ENCODE peak calls at places on chromosomes 11 and 22, in nine cellular contexts. One of them, this sample, is unnamed.

GRCh38 chr22:29292379-29292778 is 14.1 kb upstream of the GAS2L1 start:
- DNase-seq in colonic mucosa: no peak
- DNase-seq in mucosa of descending colon: no peak
- DNase-seq in gastrocnemius medialis: no peak
- DNase-seq in naive thymus-derived CD4-positive, alpha-beta T cell: no peak
- DNase-seq in small intestine: no peak
- DNase-seq in ascending aorta: no peak
- DNase-seq in neuronal stem cell: no peak
- DNase-seq in tibial artery: no peak
- DNase-seq in this sample: no peak

GRCh38 chr11:6568191-6568918 is 35.1 kb downstream of the RRP8 start:
- DNase-seq in colonic mucosa: no peak
- DNase-seq in mucosa of descending colon: no peak
- DNase-seq in gastrocnemius medialis: peak; percentile 66
- DNase-seq in naive thymus-derived CD4-positive, alpha-beta T cell: no peak
- DNase-seq in small intestine: peak; percentile 25
- DNase-seq in ascending aorta: no peak
- DNase-seq in neuronal stem cell: no peak
- DNase-seq in tibial artery: no peak
- DNase-seq in this sample: no peak

GRCh38 chr11:111524056-111524455 is 9.5 kb downstream of the HOATZ start:
- DNase-seq in colonic mucosa: no peak
- DNase-seq in mucosa of descending colon: no peak
- DNase-seq in gastrocnemius medialis: no peak
- DNase-seq in naive thymus-derived CD4-positive, alpha-beta T cell: no peak
- DNase-seq in small intestine: no peak
- DNase-seq in ascending aorta: no peak
- DNase-seq in neuronal stem cell: no peak
- DNase-seq in tibial artery: no peak
- DNase-seq in this sample: no peak

GRCh38 chr11:65773784-65774411 is 6.9 kb downstream of the AP5B1 start:
- DNase-seq in colonic mucosa: no peak
- DNase-seq in mucosa of descending colon: no peak
- DNase-seq in gastrocnemius medialis: no peak
- DNase-seq in naive thymus-derived CD4-positive, alpha-beta T cell: no peak
- DNase-seq in small intestine: no peak
- DNase-seq in ascending aorta: no peak
- DNase-seq in neuronal stem cell: no peak
- DNase-seq in tibial artery: no peak
- DNase-seq in this sample: peak; percentile 51

GRCh38 chr11:58451585-58451984 is 9.5 kb upstream of the OR5B12 start:
- DNase-seq in colonic mucosa: no peak
- DNase-seq in mucosa of descending colon: no peak
- DNase-seq in gastrocnemius medialis: no peak
- DNase-seq in naive thymus-derived CD4-positive, alpha-beta T cell: no peak
- DNase-seq in small intestine: no peak
- DNase-seq in ascending aorta: no peak
- DNase-seq in neuronal stem cell: no peak
- DNase-seq in tibial artery: no peak
- DNase-seq in this sample: no peak

GRCh38 chr11:67024410-67024809 is 1.5 kb downstream of the SYT12 start:
- DNase-seq in colonic mucosa: no peak
- DNase-seq in mucosa of descending colon: no peak
- DNase-seq in gastrocnemius medialis: no peak
- DNase-seq in naive thymus-derived CD4-positive, alpha-beta T cell: peak; percentile 80
- DNase-seq in small intestine: no peak
- DNase-seq in ascending aorta: no peak
- DNase-seq in neuronal stem cell: no peak
- DNase-seq in tibial artery: no peak
- DNase-seq in this sample: no peak

GRCh38 chr11:76263657-76264056 is 57.4 kb upstream of the WNT11 start:
- DNase-seq in colonic mucosa: no peak
- DNase-seq in mucosa of descending colon: no peak
- DNase-seq in gastrocnemius medialis: peak; percentile 25
- DNase-seq in naive thymus-derived CD4-positive, alpha-beta T cell: no peak
- DNase-seq in small intestine: no peak
- DNase-seq in ascending aorta: no peak
- DNase-seq in neuronal stem cell: no peak
- DNase-seq in tibial artery: peak; percentile 72
- DNase-seq in this sample: no peak

GRCh38 chr11:121555172-121555571 is 102.4 kb upstream of the SORL1-AS1 start:
- DNase-seq in colonic mucosa: no peak
- DNase-seq in mucosa of descending colon: no peak
- DNase-seq in gastrocnemius medialis: no peak
- DNase-seq in naive thymus-derived CD4-positive, alpha-beta T cell: no peak
- DNase-seq in small intestine: no peak
- DNase-seq in ascending aorta: no peak
- DNase-seq in neuronal stem cell: no peak
- DNase-seq in tibial artery: no peak
- DNase-seq in this sample: no peak

GRCh38 chr11:109853156-109853776 is 239.9 kb upstream of the ZC3H12C start:
- DNase-seq in colonic mucosa: no peak
- DNase-seq in mucosa of descending colon: no peak
- DNase-seq in gastrocnemius medialis: no peak
- DNase-seq in naive thymus-derived CD4-positive, alpha-beta T cell: no peak
- DNase-seq in small intestine: peak; percentile 2
- DNase-seq in ascending aorta: no peak
- DNase-seq in neuronal stem cell: peak; percentile 31
- DNase-seq in tibial artery: no peak
- DNase-seq in this sample: no peak

GRCh38 chr11:85643255-85643654 is 4.5 kb upstream of the TMEM126A start:
- DNase-seq in colonic mucosa: no peak
- DNase-seq in mucosa of descending colon: no peak
- DNase-seq in gastrocnemius medialis: no peak
- DNase-seq in naive thymus-derived CD4-positive, alpha-beta T cell: no peak
- DNase-seq in small intestine: peak; percentile 59
- DNase-seq in ascending aorta: no peak
- DNase-seq in neuronal stem cell: no peak
- DNase-seq in tibial artery: no peak
- DNase-seq in this sample: no peak

GRCh38 chr22:42662114-42663021 is 13.2 kb upstream of the CYB5R3 start:
- DNase-seq in colonic mucosa: peak; percentile 91
- DNase-seq in mucosa of descending colon: peak; percentile 89
- DNase-seq in gastrocnemius medialis: peak; percentile 75
- DNase-seq in naive thymus-derived CD4-positive, alpha-beta T cell: peak; percentile 76
- DNase-seq in small intestine: peak; percentile 60
- DNase-seq in ascending aorta: peak; percentile 88
- DNase-seq in neuronal stem cell: peak; percentile 77
- DNase-seq in tibial artery: peak; percentile 89
- DNase-seq in this sample: peak; percentile 81

DNA sequence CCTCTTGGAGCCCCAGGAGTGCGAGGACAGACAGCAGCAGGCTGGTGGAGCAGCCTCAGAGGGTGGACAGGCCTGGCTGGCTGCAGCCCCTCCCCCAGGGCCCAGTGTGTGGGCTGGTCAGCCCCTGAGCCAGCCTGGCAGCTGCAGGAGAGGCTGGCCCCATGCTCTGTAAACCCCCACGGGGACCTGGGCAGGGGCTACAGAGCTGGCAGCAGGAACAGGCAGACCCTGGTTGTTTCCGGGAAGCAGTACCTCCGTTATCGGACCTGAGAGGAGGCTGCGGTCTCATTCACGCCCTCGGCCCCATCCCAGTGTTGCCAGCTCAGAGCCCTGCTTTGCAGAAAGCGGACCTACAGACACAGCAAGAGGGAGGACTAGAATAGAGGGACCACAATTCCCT is 38.5 kb upstream of the COMT start:
- DNase-seq in colonic mucosa: no peak
- DNase-seq in mucosa of descending colon: no peak
- DNase-seq in gastrocnemius medialis: no peak
- DNase-seq in naive thymus-derived CD4-positive, alpha-beta T cell: no peak
- DNase-seq in small intestine: no peak
- DNase-seq in ascending aorta: no peak
- DNase-seq in neuronal stem cell: no peak
- DNase-seq in tibial artery: no peak
- DNase-seq in this sample: no peak
- H3K4me1 ChIP-seq in colonic mucosa: no peaks in the 10 kb centered on the region
- H3K4me1 ChIP-seq in mucosa of descending colon: peaks cover 4% of the 10 kb centered on the region
- H3K4me1 ChIP-seq in gastrocnemius medialis: no peaks in the 10 kb centered on the region
- H3K4me1 ChIP-seq in naive thymus-derived CD4-positive, alpha-beta T cell: no peaks in the 10 kb centered on the region
- H3K4me1 ChIP-seq in small intestine: no peaks in the 10 kb centered on the region
- H3K4me1 ChIP-seq in ascending aorta: no peaks in the 10 kb centered on the region
- H3K4me1 ChIP-seq in neuronal stem cell: peaks cover 17% of the 10 kb centered on the region
- H3K4me1 ChIP-seq in tibial artery: no peaks in the 10 kb centered on the region
- H3K4me1 ChIP-seq in this sample: no peaks in the 10 kb centered on the region

GRCh38 chr22:49803667-49804375 is 23.9 kb downstream of the BRD1 start:
- DNase-seq in colonic mucosa: no peak
- DNase-seq in mucosa of descending colon: no peak
- DNase-seq in gastrocnemius medialis: no peak
- DNase-seq in naive thymus-derived CD4-positive, alpha-beta T cell: no peak
- DNase-seq in small intestine: no peak
- DNase-seq in ascending aorta: no peak
- DNase-seq in neuronal stem cell: no peak
- DNase-seq in tibial artery: no peak
- DNase-seq in this sample: no peak

GRCh38 chr22:49810363-49811013 is 17.2 kb downstream of the BRD1 start:
- DNase-seq in colonic mucosa: no peak
- DNase-seq in mucosa of descending colon: no peak
- DNase-seq in gastrocnemius medialis: no peak
- DNase-seq in naive thymus-derived CD4-positive, alpha-beta T cell: no peak
- DNase-seq in small intestine: no peak
- DNase-seq in ascending aorta: no peak
- DNase-seq in neuronal stem cell: no peak
- DNase-seq in tibial artery: no peak
- DNase-seq in this sample: no peak

GRCh38 chr22:49807129-49807528 is 20.5 kb downstream of the BRD1 start:
- DNase-seq in colonic mucosa: no peak
- DNase-seq in mucosa of descending colon: no peak
- DNase-seq in gastrocnemius medialis: no peak
- DNase-seq in naive thymus-derived CD4-positive, alpha-beta T cell: no peak
- DNase-seq in small intestine: no peak
- DNase-seq in ascending aorta: no peak
- DNase-seq in neuronal stem cell: no peak
- DNase-seq in tibial artery: no peak
- DNase-seq in this sample: no peak

GRCh38 chr22:49811014-49811791 is 16.5 kb downstream of the BRD1 start:
- DNase-seq in colonic mucosa: no peak
- DNase-seq in mucosa of descending colon: no peak
- DNase-seq in gastrocnemius medialis: no peak
- DNase-seq in naive thymus-derived CD4-positive, alpha-beta T cell: no peak
- DNase-seq in small intestine: peak; percentile 66
- DNase-seq in ascending aorta: no peak
- DNase-seq in neuronal stem cell: no peak
- DNase-seq in tibial artery: no peak
- DNase-seq in this sample: no peak

DNA sequence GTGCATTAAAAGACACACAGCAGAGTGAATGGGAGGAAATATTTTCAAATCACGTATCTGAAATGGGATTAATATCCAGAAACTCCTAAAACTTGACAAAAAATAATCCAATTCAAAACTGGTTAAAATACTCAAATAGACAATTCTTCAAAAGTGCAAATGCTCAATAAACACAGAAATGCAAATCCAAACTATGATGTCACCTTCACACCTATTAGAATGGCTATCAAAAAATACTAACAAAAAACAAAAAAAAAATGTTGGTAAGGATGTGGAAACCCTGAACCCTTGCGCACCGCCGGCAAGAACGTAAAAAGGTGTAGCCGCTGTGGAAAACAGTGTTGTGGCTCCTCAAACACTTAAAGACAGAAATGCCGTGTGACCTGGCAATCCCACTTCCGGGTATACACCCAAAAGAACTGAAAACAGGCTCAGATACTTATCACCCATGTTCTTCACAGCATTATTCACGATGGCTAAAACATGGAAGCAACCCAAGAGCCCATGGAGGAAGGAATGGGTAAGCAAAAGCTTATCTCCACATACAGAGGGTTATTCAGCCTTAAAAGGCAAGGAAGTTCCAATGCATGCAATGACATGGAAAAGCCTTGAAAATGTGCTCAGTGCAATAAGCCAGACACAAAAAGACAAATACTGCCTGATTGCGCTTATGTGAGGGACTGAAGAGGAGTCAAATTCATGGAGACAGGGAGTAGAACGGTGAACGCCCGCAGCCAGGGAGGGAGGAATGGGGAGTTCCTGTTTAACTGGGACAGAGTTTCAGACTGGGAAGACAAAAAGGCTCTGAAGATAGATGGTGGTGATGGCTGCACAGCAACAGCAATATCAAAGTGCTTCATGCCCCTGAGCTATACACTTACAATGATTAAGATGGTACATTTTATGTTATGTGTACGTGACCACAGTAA is 19.6 kb downstream of the BRD1 start:
- DNase-seq in colonic mucosa: no peak
- DNase-seq in mucosa of descending colon: no peak
- DNase-seq in gastrocnemius medialis: no peak
- DNase-seq in naive thymus-derived CD4-positive, alpha-beta T cell: peak; percentile 80
- DNase-seq in small intestine: peak; percentile 24
- DNase-seq in ascending aorta: no peak
- DNase-seq in neuronal stem cell: no peak
- DNase-seq in tibial artery: no peak
- DNase-seq in this sample: no peak
- H3K4me1 ChIP-seq in colonic mucosa: no peaks in the 10 kb centered on the region
- H3K4me1 ChIP-seq in mucosa of descending colon: no peaks in the 10 kb centered on the region
- H3K4me1 ChIP-seq in gastrocnemius medialis: peaks cover 38% of the 10 kb centered on the region
- H3K4me1 ChIP-seq in naive thymus-derived CD4-positive, alpha-beta T cell: peaks cover 55% of the 10 kb centered on the region
- H3K4me1 ChIP-seq in small intestine: no peaks in the 10 kb centered on the region
- H3K4me1 ChIP-seq in ascending aorta: no peaks in the 10 kb centered on the region
- H3K4me1 ChIP-seq in neuronal stem cell: no peaks in the 10 kb centered on the region
- H3K4me1 ChIP-seq in tibial artery: no peaks in the 10 kb centered on the region
- H3K4me1 ChIP-seq in this sample: no peaks in the 10 kb centered on the region

GRCh38 chr22:44665115-44665514 is 36.9 kb upstream of the PRR5 start:
- DNase-seq in colonic mucosa: no peak
- DNase-seq in mucosa of descending colon: no peak
- DNase-seq in gastrocnemius medialis: no peak
- DNase-seq in naive thymus-derived CD4-positive, alpha-beta T cell: no peak
- DNase-seq in small intestine: no peak
- DNase-seq in ascending aorta: no peak
- DNase-seq in neuronal stem cell: no peak
- DNase-seq in tibial artery: no peak
- DNase-seq in this sample: no peak
- H3K4me1 ChIP-seq in colonic mucosa: no peaks in the 10 kb centered on the region
- H3K4me1 ChIP-seq in mucosa of descending colon: peaks cover 21% of the 10 kb centered on the region
- H3K4me1 ChIP-seq in gastrocnemius medialis: no peaks in the 10 kb centered on the region
- H3K4me1 ChIP-seq in naive thymus-derived CD4-positive, alpha-beta T cell: peaks cover 49% of the 10 kb centered on the region
- H3K4me1 ChIP-seq in small intestine: no peaks in the 10 kb centered on the region
- H3K4me1 ChIP-seq in ascending aorta: no peaks in the 10 kb centered on the region
- H3K4me1 ChIP-seq in neuronal stem cell: peaks cover 20% of the 10 kb centered on the region
- H3K4me1 ChIP-seq in tibial artery: no peaks in the 10 kb centered on the region
- H3K4me1 ChIP-seq in this sample: no peaks in the 10 kb centered on the region

DNA sequence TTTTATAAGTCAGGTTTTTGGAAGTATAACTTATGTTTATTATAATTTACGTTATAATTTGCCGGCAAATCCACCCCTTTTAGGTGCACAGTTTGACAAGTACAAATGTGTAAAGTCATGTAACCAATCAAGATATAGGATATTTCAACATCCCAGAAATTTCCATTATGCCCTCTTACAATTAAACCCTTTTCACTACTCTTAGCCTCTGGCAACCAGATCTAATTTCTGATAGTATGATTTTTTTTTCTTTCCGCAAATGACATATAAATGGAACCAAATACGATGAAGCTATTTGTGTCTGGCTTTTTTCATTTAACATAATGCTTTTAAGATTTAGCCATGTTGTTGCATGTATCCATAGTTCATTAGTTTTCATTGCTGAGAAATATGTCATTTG is 69.5 kb upstream of the HTATIP2 start:
- DNase-seq in colonic mucosa: no peak
- DNase-seq in mucosa of descending colon: no peak
- DNase-seq in gastrocnemius medialis: no peak
- DNase-seq in naive thymus-derived CD4-positive, alpha-beta T cell: no peak
- DNase-seq in small intestine: no peak
- DNase-seq in ascending aorta: no peak
- DNase-seq in neuronal stem cell: no peak
- DNase-seq in tibial artery: no peak
- DNase-seq in this sample: no peak
- H3K4me1 ChIP-seq in colonic mucosa: no peaks in the 10 kb centered on the region
- H3K4me1 ChIP-seq in mucosa of descending colon: no peaks in the 10 kb centered on the region
- H3K4me1 ChIP-seq in gastrocnemius medialis: no peaks in the 10 kb centered on the region
- H3K4me1 ChIP-seq in naive thymus-derived CD4-positive, alpha-beta T cell: no peaks in the 10 kb centered on the region
- H3K4me1 ChIP-seq in small intestine: no peaks in the 10 kb centered on the region
- H3K4me1 ChIP-seq in ascending aorta: no peaks in the 10 kb centered on the region
- H3K4me1 ChIP-seq in neuronal stem cell: peaks cover 8% of the 10 kb centered on the region
- H3K4me1 ChIP-seq in tibial artery: no peaks in the 10 kb centered on the region
- H3K4me1 ChIP-seq in this sample: no peaks in the 10 kb centered on the region

This sample was measured in right atrium auricular region.